ENCODE peak calls at places on chromosomes 1 and 21, in nine cellular contexts. One of them, this sample, is unnamed.

GRCh38 chr1:23444104-23444533 is 19.6 kb upstream of the TCEA3 start:
- DNase-seq in left ventricle myocardium inferior: peak; percentile 55
- DNase-seq in heart right ventricle: no peak
- DNase-seq in AG04450: peak; percentile 30
- DNase-seq in CD8-positive, alpha-beta T cell: no peak
- DNase-seq in body of pancreas: peak; percentile 70
- DNase-seq in CD8-positive, alpha-beta memory T cell: no peak
- DNase-seq in neuronal stem cell: no peak
- DNase-seq in GM23248: peak; percentile 94
- DNase-seq in this sample: no peak

GRCh38 chr1:22229374-22229773 is 86.5 kb upstream of the WNT4 start:
- DNase-seq in GM23248: no peak
- DNase-seq in CD8-positive, alpha-beta T cell: no peak
- DNase-seq in CD8-positive, alpha-beta memory T cell: no peak
- DNase-seq in body of pancreas: no peak
- DNase-seq in heart right ventricle: no peak
- DNase-seq in AG04450: no peak
- DNase-seq in neuronal stem cell: no peak
- DNase-seq in left ventricle myocardium inferior: no peak
- DNase-seq in this sample: no peak

GRCh38 chr1:114551400-114551799 is 30.0 kb downstream of the BCAS2 start:
- DNase-seq in heart right ventricle: no peak
- DNase-seq in GM23248: no peak
- DNase-seq in CD8-positive, alpha-beta T cell: no peak
- DNase-seq in neuronal stem cell: no peak
- DNase-seq in body of pancreas: no peak
- DNase-seq in left ventricle myocardium inferior: no peak
- DNase-seq in AG04450: no peak
- DNase-seq in CD8-positive, alpha-beta memory T cell: no peak
- DNase-seq in this sample: no peak

GRCh38 chr1:214476958-214477870 is 74.2 kb downstream of the PTPN14 start:
- DNase-seq in CD8-positive, alpha-beta T cell: no peak
- DNase-seq in CD8-positive, alpha-beta memory T cell: no peak
- DNase-seq in neuronal stem cell: no peak
- DNase-seq in heart right ventricle: no peak
- DNase-seq in AG04450: peak; percentile 56
- DNase-seq in GM23248: peak; percentile 95
- DNase-seq in body of pancreas: no peak
- DNase-seq in left ventricle myocardium inferior: no peak
- DNase-seq in this sample: no peak

GRCh38 chr1:245241506-245242130 is 86.8 kb downstream of the KIF26B start:
- DNase-seq in GM23248: no peak
- DNase-seq in neuronal stem cell: no peak
- DNase-seq in heart right ventricle: no peak
- DNase-seq in AG04450: no peak
- DNase-seq in CD8-positive, alpha-beta memory T cell: no peak
- DNase-seq in body of pancreas: no peak
- DNase-seq in left ventricle myocardium inferior: no peak
- DNase-seq in CD8-positive, alpha-beta T cell: no peak
- DNase-seq in this sample: no peak

GRCh38 chr1:200837931-200838571 is 34.7 kb upstream of the GPR25 start:
- DNase-seq in CD8-positive, alpha-beta T cell: no peak
- DNase-seq in AG04450: no peak
- DNase-seq in neuronal stem cell: no peak
- DNase-seq in GM23248: peak; percentile 54
- DNase-seq in CD8-positive, alpha-beta memory T cell: no peak
- DNase-seq in heart right ventricle: no peak
- DNase-seq in body of pancreas: no peak
- DNase-seq in left ventricle myocardium inferior: no peak
- DNase-seq in this sample: no peak

GRCh38 chr1:203754455-203754864 is 10.5 kb upstream of the LAX1 start:
- DNase-seq in neuronal stem cell: no peak
- DNase-seq in CD8-positive, alpha-beta memory T cell: peak; percentile 19
- DNase-seq in GM23248: no peak
- DNase-seq in AG04450: no peak
- DNase-seq in heart right ventricle: no peak
- DNase-seq in left ventricle myocardium inferior: no peak
- DNase-seq in CD8-positive, alpha-beta T cell: no peak
- DNase-seq in body of pancreas: no peak
- DNase-seq in this sample: peak; percentile 53

GRCh38 chr1:88773540-88774150 is 89.6 kb downstream of the PKN2 start:
- DNase-seq in CD8-positive, alpha-beta memory T cell: no peak
- DNase-seq in left ventricle myocardium inferior: no peak
- DNase-seq in AG04450: peak; percentile 13
- DNase-seq in heart right ventricle: no peak
- DNase-seq in body of pancreas: no peak
- DNase-seq in neuronal stem cell: no peak
- DNase-seq in GM23248: peak; percentile 67
- DNase-seq in CD8-positive, alpha-beta T cell: no peak
- DNase-seq in this sample: no peak

GRCh38 chr1:85374160-85374559 is 90.8 kb downstream of the DDAH1 start:
- DNase-seq in CD8-positive, alpha-beta memory T cell: no peak
- DNase-seq in neuronal stem cell: no peak
- DNase-seq in CD8-positive, alpha-beta T cell: no peak
- DNase-seq in heart right ventricle: no peak
- DNase-seq in AG04450: peak; percentile 65
- DNase-seq in left ventricle myocardium inferior: no peak
- DNase-seq in GM23248: peak; percentile 94
- DNase-seq in body of pancreas: peak; percentile 27
- DNase-seq in this sample: no peak

GRCh38 chr1:19749685-19750084 is 50.0 kb downstream of the TMCO4 start:
- DNase-seq in CD8-positive, alpha-beta memory T cell: no peak
- DNase-seq in neuronal stem cell: no peak
- DNase-seq in GM23248: no peak
- DNase-seq in body of pancreas: no peak
- DNase-seq in left ventricle myocardium inferior: no peak
- DNase-seq in CD8-positive, alpha-beta T cell: no peak
- DNase-seq in AG04450: no peak
- DNase-seq in heart right ventricle: no peak
- DNase-seq in this sample: no peak

GRCh38 chr1:39990428-39990827 is 35.5 kb downstream of the MFSD2A start:
- DNase-seq in GM23248: peak; percentile 17
- DNase-seq in body of pancreas: no peak
- DNase-seq in AG04450: no peak
- DNase-seq in CD8-positive, alpha-beta T cell: no peak
- DNase-seq in CD8-positive, alpha-beta memory T cell: no peak
- DNase-seq in neuronal stem cell: no peak
- DNase-seq in left ventricle myocardium inferior: no peak
- DNase-seq in heart right ventricle: no peak
- DNase-seq in this sample: no peak

GRCh38 chr1:190373705-190374336 is 103.8 kb downstream of the BRINP3 start:
- DNase-seq in left ventricle myocardium inferior: no peak
- DNase-seq in CD8-positive, alpha-beta T cell: no peak
- DNase-seq in CD8-positive, alpha-beta memory T cell: no peak
- DNase-seq in body of pancreas: peak; percentile 8
- DNase-seq in GM23248: no peak
- DNase-seq in neuronal stem cell: peak; percentile 8
- DNase-seq in heart right ventricle: no peak
- DNase-seq in AG04450: no peak
- DNase-seq in this sample: no peak

GRCh38 chr1:180154003-180154324 is 705 bp upstream of the QSOX1 start:
- DNase-seq in GM23248: no peak
- DNase-seq in body of pancreas: no peak
- DNase-seq in AG04450: no peak
- DNase-seq in CD8-positive, alpha-beta T cell: no peak
- DNase-seq in CD8-positive, alpha-beta memory T cell: no peak
- DNase-seq in heart right ventricle: no peak
- DNase-seq in neuronal stem cell: peak; percentile 9
- DNase-seq in left ventricle myocardium inferior: no peak
- DNase-seq in this sample: no peak
- H3K27ac ChIP-seq in GM23248: peak overlapping the region; percentile 66
- H3K27ac ChIP-seq in body of pancreas: peak overlapping the region; percentile 89
- H3K27ac ChIP-seq in AG04450: peak overlapping the region; percentile 83
- H3K27ac ChIP-seq in CD8-positive, alpha-beta T cell: peak overlapping the region; percentile 57
- H3K27ac ChIP-seq in CD8-positive, alpha-beta memory T cell: peak overlapping the region; percentile 55
- H3K27ac ChIP-seq in heart right ventricle: peak overlapping the region; percentile 96
- H3K27ac ChIP-seq in neuronal stem cell: peak overlapping the region; percentile 85
- H3K27ac ChIP-seq in left ventricle myocardium inferior: peak overlapping the region; percentile 99
- H3K27ac ChIP-seq in this sample: peak overlapping the region; percentile 68

GRCh38 chr21:10466200-10466599 is 55.2 kb upstream of the TPTE start:
- DNase-seq in AG04450: no peak
- DNase-seq in GM23248: no peak
- DNase-seq in left ventricle myocardium inferior: no peak
- DNase-seq in heart right ventricle: no peak
- DNase-seq in neuronal stem cell: no peak
- DNase-seq in CD8-positive, alpha-beta T cell: no peak
- DNase-seq in body of pancreas: no peak
- DNase-seq in CD8-positive, alpha-beta memory T cell: no peak
- DNase-seq in this sample: no peak
- H3K9me3 ChIP-seq in AG04450: peaks cover 13% of the 10 kb centered on the region
- H3K9me3 ChIP-seq in GM23248: peaks cover 5% of the 10 kb centered on the region
- H3K9me3 ChIP-seq in left ventricle myocardium inferior: peaks cover 21% of the 10 kb centered on the region
- H3K9me3 ChIP-seq in heart right ventricle: peaks cover 6% of the 10 kb centered on the region
- H3K9me3 ChIP-seq in neuronal stem cell: no peaks in the 10 kb centered on the region
- H3K9me3 ChIP-seq in CD8-positive, alpha-beta T cell: no peaks in the 10 kb centered on the region
- H3K9me3 ChIP-seq in body of pancreas: no peaks in the 10 kb centered on the region
- H3K9me3 ChIP-seq in CD8-positive, alpha-beta memory T cell: no peaks in the 10 kb centered on the region
- H3K9me3 ChIP-seq in this sample: no peaks in the 10 kb centered on the region

GRCh38 chr1:233315718-233316301 is 11.7 kb upstream of the MAP3K21 start:
- DNase-seq in AG04450: no peak
- DNase-seq in CD8-positive, alpha-beta memory T cell: no peak
- DNase-seq in heart right ventricle: no peak
- DNase-seq in body of pancreas: peak; percentile 14
- DNase-seq in CD8-positive, alpha-beta T cell: no peak
- DNase-seq in left ventricle myocardium inferior: no peak
- DNase-seq in GM23248: no peak
- DNase-seq in neuronal stem cell: no peak
- DNase-seq in this sample: no peak

GRCh38 chr1:233316473-233316872 is 11.1 kb upstream of the MAP3K21 start:
- DNase-seq in AG04450: no peak
- DNase-seq in heart right ventricle: no peak
- DNase-seq in CD8-positive, alpha-beta memory T cell: no peak
- DNase-seq in CD8-positive, alpha-beta T cell: no peak
- DNase-seq in left ventricle myocardium inferior: no peak
- DNase-seq in GM23248: no peak
- DNase-seq in body of pancreas: no peak
- DNase-seq in neuronal stem cell: no peak
- DNase-seq in this sample: no peak

GRCh38 chr1:233319272-233319671 is 8.3 kb upstream of the MAP3K21 start:
- DNase-seq in left ventricle myocardium inferior: no peak
- DNase-seq in body of pancreas: no peak
- DNase-seq in AG04450: no peak
- DNase-seq in CD8-positive, alpha-beta memory T cell: no peak
- DNase-seq in heart right ventricle: no peak
- DNase-seq in neuronal stem cell: no peak
- DNase-seq in CD8-positive, alpha-beta T cell: no peak
- DNase-seq in GM23248: no peak
- DNase-seq in this sample: no peak

GRCh38 chr1:233323724-233324123 is 3.8 kb upstream of the MAP3K21 start:
- DNase-seq in CD8-positive, alpha-beta memory T cell: no peak
- DNase-seq in GM23248: no peak
- DNase-seq in CD8-positive, alpha-beta T cell: no peak
- DNase-seq in neuronal stem cell: no peak
- DNase-seq in AG04450: no peak
- DNase-seq in left ventricle myocardium inferior: no peak
- DNase-seq in body of pancreas: no peak
- DNase-seq in heart right ventricle: no peak
- DNase-seq in this sample: no peak

DNA sequence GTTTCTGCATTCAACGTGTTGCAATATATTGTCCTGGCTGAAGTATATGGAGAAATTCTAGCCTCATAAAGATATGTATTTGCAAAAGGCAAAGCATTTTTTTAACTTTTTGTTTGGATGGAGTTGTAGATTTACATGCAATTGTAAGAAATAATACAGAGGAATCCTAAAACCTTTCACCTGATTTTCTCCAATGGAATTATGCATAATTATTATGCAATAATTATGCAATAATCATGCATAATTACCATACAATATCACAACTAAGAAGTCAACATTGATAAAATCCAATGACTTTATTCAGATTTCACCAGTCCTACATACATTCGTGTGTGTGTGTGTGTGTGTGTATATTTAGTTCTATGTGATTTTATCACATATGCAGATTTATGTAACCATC is 7.5 kb upstream of the MAP3K21 start:
- DNase-seq in CD8-positive, alpha-beta T cell: no peak
- DNase-seq in CD8-positive, alpha-beta memory T cell: no peak
- DNase-seq in neuronal stem cell: no peak
- DNase-seq in AG04450: no peak
- DNase-seq in body of pancreas: no peak
- DNase-seq in left ventricle myocardium inferior: no peak
- DNase-seq in heart right ventricle: no peak
- DNase-seq in GM23248: no peak
- DNase-seq in this sample: no peak
- H3K27ac ChIP-seq in CD8-positive, alpha-beta T cell: no peak overlapping the region
- H3K27ac ChIP-seq in CD8-positive, alpha-beta memory T cell: no peak overlapping the region
- H3K27ac ChIP-seq in neuronal stem cell: no peak overlapping the region
- H3K27ac ChIP-seq in AG04450: no peak overlapping the region
- H3K27ac ChIP-seq in body of pancreas: no peak overlapping the region
- H3K27ac ChIP-seq in left ventricle myocardium inferior: no peak overlapping the region
- H3K27ac ChIP-seq in heart right ventricle: no peak overlapping the region
- H3K27ac ChIP-seq in GM23248: no peak overlapping the region
- H3K27ac ChIP-seq in this sample: no peak overlapping the region

DNA sequence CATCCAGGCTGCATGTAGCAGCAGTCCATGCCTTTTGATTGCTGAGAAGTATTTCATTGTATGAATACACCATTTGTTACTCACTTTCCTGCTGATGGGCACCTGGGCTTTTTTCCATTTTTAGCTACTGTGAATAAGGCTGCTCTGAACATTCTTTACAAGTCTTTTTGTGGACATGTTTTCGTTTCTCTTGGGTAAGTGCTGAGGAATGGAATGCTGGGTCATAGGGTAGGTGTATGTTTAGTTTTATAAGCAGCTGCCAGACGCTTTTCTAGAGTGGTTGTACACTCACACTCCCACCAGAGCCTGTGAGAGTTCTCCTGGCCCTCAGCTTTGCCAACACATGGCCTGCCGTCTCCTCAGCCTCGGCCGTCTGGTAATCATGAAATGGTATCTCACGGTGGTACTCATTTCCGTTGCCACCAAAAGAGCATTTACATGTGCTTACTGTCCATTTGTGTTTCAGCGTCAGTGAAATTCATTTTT is 22.7 kb downstream of the SLX9 start:
- DNase-seq in CD8-positive, alpha-beta memory T cell: no peak
- DNase-seq in CD8-positive, alpha-beta T cell: no peak
- DNase-seq in GM23248: peak; percentile 94
- DNase-seq in AG04450: peak; percentile 99
- DNase-seq in neuronal stem cell: no peak
- DNase-seq in left ventricle myocardium inferior: no peak
- DNase-seq in heart right ventricle: peak; percentile 18
- DNase-seq in body of pancreas: peak; percentile 42
- DNase-seq in this sample: no peak
- H3K9me3 ChIP-seq in CD8-positive, alpha-beta memory T cell: no peaks in the 10 kb centered on the region
- H3K9me3 ChIP-seq in CD8-positive, alpha-beta T cell: no peaks in the 10 kb centered on the region
- H3K9me3 ChIP-seq in GM23248: no peaks in the 10 kb centered on the region
- H3K9me3 ChIP-seq in AG04450: peaks cover 21% of the 10 kb centered on the region
- H3K9me3 ChIP-seq in neuronal stem cell: no peaks in the 10 kb centered on the region
- H3K9me3 ChIP-seq in left ventricle myocardium inferior: no peaks in the 10 kb centered on the region
- H3K9me3 ChIP-seq in heart right ventricle: no peaks in the 10 kb centered on the region
- H3K9me3 ChIP-seq in body of pancreas: no peaks in the 10 kb centered on the region
- H3K9me3 ChIP-seq in this sample: no peaks in the 10 kb centered on the region

GRCh38 chr1:2082064-2082463 is 31.9 kb downstream of the PRKCZ start:
- DNase-seq in CD8-positive, alpha-beta memory T cell: no peak
- DNase-seq in heart right ventricle: peak; percentile 5
- DNase-seq in body of pancreas: no peak
- DNase-seq in neuronal stem cell: no peak
- DNase-seq in GM23248: no peak
- DNase-seq in left ventricle myocardium inferior: no peak
- DNase-seq in AG04450: no peak
- DNase-seq in CD8-positive, alpha-beta T cell: no peak
- DNase-seq in this sample: no peak
- H3K27ac ChIP-seq in CD8-positive, alpha-beta memory T cell: no peak overlapping the region
- H3K27ac ChIP-seq in heart right ventricle: no peak overlapping the region
- H3K27ac ChIP-seq in body of pancreas: no peak overlapping the region
- H3K27ac ChIP-seq in neuronal stem cell: no peak overlapping the region
- H3K27ac ChIP-seq in GM23248: no peak overlapping the region
- H3K27ac ChIP-seq in left ventricle myocardium inferior: no peak overlapping the region
- H3K27ac ChIP-seq in AG04450: no peak overlapping the region
- H3K27ac ChIP-seq in CD8-positive, alpha-beta T cell: no peak overlapping the region
- H3K27ac ChIP-seq in this sample: no peak overlapping the region

GRCh38 chr21:22597660-22598255 is 1599.5 kb downstream of the NCAM2 start:
- DNase-seq in heart right ventricle: no peak
- DNase-seq in body of pancreas: no peak
- DNase-seq in GM23248: no peak
- DNase-seq in neuronal stem cell: no peak
- DNase-seq in CD8-positive, alpha-beta memory T cell: no peak
- DNase-seq in AG04450: no peak
- DNase-seq in CD8-positive, alpha-beta T cell: no peak
- DNase-seq in left ventricle myocardium inferior: no peak
- DNase-seq in this sample: no peak
- H3K9me3 ChIP-seq in heart right ventricle: no peaks in the 10 kb centered on the region
- H3K9me3 ChIP-seq in body of pancreas: no peaks in the 10 kb centered on the region
- H3K9me3 ChIP-seq in GM23248: no peaks in the 10 kb centered on the region
- H3K9me3 ChIP-seq in neuronal stem cell: no peaks in the 10 kb centered on the region
- H3K9me3 ChIP-seq in CD8-positive, alpha-beta memory T cell: no peaks in the 10 kb centered on the region
- H3K9me3 ChIP-seq in AG04450: peaks cover 22% of the 10 kb centered on the region
- H3K9me3 ChIP-seq in CD8-positive, alpha-beta T cell: no peaks in the 10 kb centered on the region
- H3K9me3 ChIP-seq in left ventricle myocardium inferior: peaks cover 5% of the 10 kb centered on the region
- H3K9me3 ChIP-seq in this sample: no peaks in the 10 kb centered on the region

This sample was measured in CD4-positive, alpha-beta memory T cell.